ENCODE peak calls at places on chromosomes 16 and 17, in seven cellular contexts. One of them, this sample, is unnamed.

GRCh38 chr16:86120201-86120981 is 221.4 kb downstream of the IRF8 start:
- DNase-seq in cardiac fibroblast: no peak
- DNase-seq in GM10248: no peak
- DNase-seq in HFFc6: no peak
- DNase-seq in spleen: no peak
- DNase-seq in GM12865: no peak
- DNase-seq in CD8-positive, alpha-beta T cell: no peak
- DNase-seq in this sample: no peak

GRCh38 chr16:5328546-5328945 is 231.0 kb upstream of the EEF2KMT start:
- DNase-seq in spleen: no peak
- DNase-seq in cardiac fibroblast: no peak
- DNase-seq in GM10248: no peak
- DNase-seq in CD8-positive, alpha-beta T cell: no peak
- DNase-seq in GM12865: peak; percentile 3
- DNase-seq in HFFc6: no peak
- DNase-seq in this sample: no peak

GRCh38 chr16:64184156-64184555 is 937.7 kb downstream of the CDH11 start:
- DNase-seq in CD8-positive, alpha-beta T cell: no peak
- DNase-seq in GM10248: no peak
- DNase-seq in spleen: no peak
- DNase-seq in HFFc6: peak; percentile 16
- DNase-seq in cardiac fibroblast: no peak
- DNase-seq in GM12865: no peak
- DNase-seq in this sample: no peak

GRCh38 chr17:57956311-57957119 is 1.3 kb upstream of the CUEDC1 start:
- DNase-seq in CD8-positive, alpha-beta T cell: peak; percentile 43
- DNase-seq in GM10248: peak; percentile 67
- DNase-seq in GM12865: peak; percentile 86
- DNase-seq in cardiac fibroblast: no peak
- DNase-seq in HFFc6: no peak
- DNase-seq in spleen: peak; percentile 71
- DNase-seq in this sample: peak; percentile 77

GRCh38 chr16:83835972-83836566 is 28.3 kb downstream of the HSBP1 start:
- DNase-seq in GM12865: peak; percentile 9
- DNase-seq in spleen: no peak
- DNase-seq in GM10248: no peak
- DNase-seq in CD8-positive, alpha-beta T cell: no peak
- DNase-seq in HFFc6: peak; percentile 49
- DNase-seq in cardiac fibroblast: peak; percentile 81
- DNase-seq in this sample: no peak

GRCh38 chr16:28180660-28181556 is 30.9 kb downstream of the XPO6 start:
- DNase-seq in cardiac fibroblast: peak; percentile 60
- DNase-seq in GM10248: no peak
- DNase-seq in GM12865: peak; percentile 60
- DNase-seq in HFFc6: no peak
- DNase-seq in spleen: no peak
- DNase-seq in CD8-positive, alpha-beta T cell: no peak
- DNase-seq in this sample: no peak

GRCh38 chr17:6639651-6640535 is 618 bp downstream of the KIAA0753 start:
- DNase-seq in GM12865: peak; percentile 46
- DNase-seq in HFFc6: peak; percentile 41
- DNase-seq in GM10248: peak; percentile 48
- DNase-seq in CD8-positive, alpha-beta T cell: peak; percentile 27
- DNase-seq in cardiac fibroblast: peak; percentile 51
- DNase-seq in spleen: peak; percentile 89
- DNase-seq in this sample: peak; percentile 57

GRCh38 chr17:56867948-56868376 is 34.0 kb downstream of the DGKE start:
- DNase-seq in GM10248: no peak
- DNase-seq in HFFc6: peak; percentile 79
- DNase-seq in CD8-positive, alpha-beta T cell: no peak
- DNase-seq in GM12865: no peak
- DNase-seq in cardiac fibroblast: peak; percentile 42
- DNase-seq in spleen: no peak
- DNase-seq in this sample: no peak

GRCh38 chr16:48903054-48903453 is 293.1 kb upstream of the N4BP1 start:
- DNase-seq in GM12865: no peak
- DNase-seq in spleen: no peak
- DNase-seq in CD8-positive, alpha-beta T cell: no peak
- DNase-seq in HFFc6: no peak
- DNase-seq in GM10248: no peak
- DNase-seq in cardiac fibroblast: no peak
- DNase-seq in this sample: no peak

GRCh38 chr16:19118938-19119431 is 5.2 kb downstream of the ITPRIPL2 start:
- DNase-seq in GM10248: no peak
- DNase-seq in spleen: no peak
- DNase-seq in GM12865: peak; percentile 52
- DNase-seq in cardiac fibroblast: peak; percentile 96
- DNase-seq in HFFc6: peak; percentile 87
- DNase-seq in CD8-positive, alpha-beta T cell: no peak
- DNase-seq in this sample: no peak

GRCh38 chr16:21081329-21081728 is 69.3 kb downstream of the DNAH3 start:
- DNase-seq in HFFc6: no peak
- DNase-seq in spleen: no peak
- DNase-seq in cardiac fibroblast: no peak
- DNase-seq in CD8-positive, alpha-beta T cell: no peak
- DNase-seq in GM10248: no peak
- DNase-seq in GM12865: no peak
- DNase-seq in this sample: no peak

GRCh38 chr16:873889-874288 is 73.4 kb upstream of the GNG13 start:
- DNase-seq in cardiac fibroblast: no peak
- DNase-seq in GM10248: no peak
- DNase-seq in CD8-positive, alpha-beta T cell: no peak
- DNase-seq in spleen: peak; percentile 66
- DNase-seq in HFFc6: no peak
- DNase-seq in GM12865: no peak
- DNase-seq in this sample: no peak

GRCh38 chr16:83031524-83031923 is 404.8 kb downstream of the CDH13 start:
- DNase-seq in cardiac fibroblast: no peak
- DNase-seq in spleen: no peak
- DNase-seq in HFFc6: no peak
- DNase-seq in CD8-positive, alpha-beta T cell: no peak
- DNase-seq in GM10248: no peak
- DNase-seq in GM12865: no peak
- DNase-seq in this sample: no peak

GRCh38 chr16:56400458-56400857 is 24.9 kb downstream of the AMFR start:
- DNase-seq in CD8-positive, alpha-beta T cell: no peak
- DNase-seq in GM12865: no peak
- DNase-seq in spleen: no peak
- DNase-seq in cardiac fibroblast: no peak
- DNase-seq in HFFc6: no peak
- DNase-seq in GM10248: no peak
- DNase-seq in this sample: no peak

GRCh38 chr17:43823350-43824084 is 9.4 kb downstream of the MPP3 start:
- DNase-seq in CD8-positive, alpha-beta T cell: no peak
- DNase-seq in cardiac fibroblast: no peak
- DNase-seq in HFFc6: no peak
- DNase-seq in spleen: peak; percentile 39
- DNase-seq in GM10248: no peak
- DNase-seq in GM12865: no peak
- DNase-seq in this sample: no peak

GRCh38 chr17:78953356-78954350 is 26.1 kb downstream of the LGALS3BP start:
- DNase-seq in CD8-positive, alpha-beta T cell: no peak
- DNase-seq in HFFc6: no peak
- DNase-seq in spleen: no peak
- DNase-seq in cardiac fibroblast: no peak
- DNase-seq in GM10248: no peak
- DNase-seq in GM12865: no peak
- DNase-seq in this sample: no peak

GRCh38 chr17:30376621-30377452 is 1.9 kb upstream of the CPD start:
- DNase-seq in CD8-positive, alpha-beta T cell: no peak
- DNase-seq in spleen: no peak
- DNase-seq in cardiac fibroblast: peak; percentile 89
- DNase-seq in GM10248: peak; percentile 35
- DNase-seq in GM12865: peak; percentile 84
- DNase-seq in HFFc6: peak; percentile 20
- DNase-seq in this sample: peak; percentile 54

GRCh38 chr17:30368896-30369720 is 9.6 kb upstream of the CPD start:
- DNase-seq in CD8-positive, alpha-beta T cell: no peak
- DNase-seq in spleen: no peak
- DNase-seq in cardiac fibroblast: no peak
- DNase-seq in GM12865: no peak
- DNase-seq in HFFc6: no peak
- DNase-seq in GM10248: no peak
- DNase-seq in this sample: no peak

GRCh38 chr17:30375661-30376060 is 3.1 kb upstream of the CPD start:
- DNase-seq in GM10248: no peak
- DNase-seq in HFFc6: no peak
- DNase-seq in GM12865: no peak
- DNase-seq in cardiac fibroblast: peak; percentile 33
- DNase-seq in spleen: no peak
- DNase-seq in CD8-positive, alpha-beta T cell: no peak
- DNase-seq in this sample: no peak

GRCh38 chr17:30369995-30370394 is 8.7 kb upstream of the CPD start:
- DNase-seq in GM12865: no peak
- DNase-seq in HFFc6: no peak
- DNase-seq in spleen: no peak
- DNase-seq in GM10248: no peak
- DNase-seq in CD8-positive, alpha-beta T cell: no peak
- DNase-seq in cardiac fibroblast: peak; percentile 33
- DNase-seq in this sample: no peak

GRCh38 chr17:30372755-30373154 is 6.0 kb upstream of the CPD start:
- DNase-seq in CD8-positive, alpha-beta T cell: no peak
- DNase-seq in HFFc6: peak; percentile 51
- DNase-seq in cardiac fibroblast: peak; percentile 55
- DNase-seq in GM12865: no peak
- DNase-seq in spleen: no peak
- DNase-seq in GM10248: no peak
- DNase-seq in this sample: no peak
- TF ChIP-seq CTCF in CD8-positive, alpha-beta T cell: no peak
- TF ChIP-seq CTCF in HFFc6: peak; percentile 43
- TF ChIP-seq CTCF in cardiac fibroblast: no peak
- TF ChIP-seq CTCF in GM12865: no peak
- TF ChIP-seq CTCF in spleen: no peak
- TF ChIP-seq CTCF in GM10248: peak; percentile 10
- TF ChIP-seq CTCF in this sample: no peak

DNA sequence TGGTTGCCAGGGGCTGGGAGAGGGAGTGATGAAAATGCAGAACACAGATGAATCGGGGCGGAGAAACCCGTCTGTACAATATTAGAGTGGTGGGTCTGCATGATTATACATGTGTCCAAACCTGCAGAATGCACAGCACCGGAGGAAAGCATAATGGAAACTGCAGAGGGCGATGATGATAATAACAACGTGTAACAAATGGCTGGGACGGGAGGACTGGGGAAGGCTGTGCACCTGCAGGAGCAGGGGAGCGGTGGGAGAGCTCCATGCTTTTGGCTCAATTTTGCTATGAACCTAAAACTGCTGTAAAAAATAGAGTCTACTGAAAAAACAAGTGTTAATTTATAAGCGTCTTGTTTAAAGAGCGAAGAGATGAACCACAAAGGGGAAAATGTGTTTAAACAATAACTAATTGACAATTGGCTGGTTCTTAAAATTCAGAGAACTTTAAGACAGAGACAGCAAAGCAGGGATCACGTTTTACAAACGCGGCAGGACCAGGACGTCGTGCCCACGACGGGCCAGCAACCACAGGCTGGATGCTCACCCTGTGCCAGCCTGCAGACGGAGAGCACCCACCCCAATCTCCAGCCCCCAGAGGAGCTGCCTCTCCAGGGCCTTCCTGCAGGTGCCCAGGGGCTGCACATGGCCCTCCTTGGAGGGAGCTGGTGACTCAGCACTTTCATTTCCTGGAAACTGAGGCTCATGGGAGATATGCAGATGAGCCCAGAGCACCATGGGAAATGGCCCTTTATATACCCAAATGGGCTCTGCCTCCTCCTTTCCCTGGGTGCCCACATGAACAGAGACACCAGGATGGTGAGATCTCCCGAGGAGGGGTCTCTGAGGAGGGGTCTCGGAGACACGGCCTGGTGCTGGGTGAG is at the start of gene TEX19:
- DNase-seq in HFFc6: no peak
- DNase-seq in spleen: no peak
- DNase-seq in cardiac fibroblast: no peak
- DNase-seq in GM12865: peak; percentile 55
- DNase-seq in GM10248: no peak
- DNase-seq in CD8-positive, alpha-beta T cell: no peak
- DNase-seq in this sample: no peak
- TF ChIP-seq CTCF in HFFc6: no peak
- TF ChIP-seq CTCF in spleen: no peak
- TF ChIP-seq CTCF in cardiac fibroblast: no peak
- TF ChIP-seq CTCF in GM12865: no peak
- TF ChIP-seq CTCF in GM10248: no peak
- TF ChIP-seq CTCF in CD8-positive, alpha-beta T cell: no peak
- TF ChIP-seq CTCF in this sample: no peak

GRCh38 chr16:7016986-7017385 is 315.7 kb upstream of the RBFOX1 start:
- DNase-seq in GM12865: no peak
- DNase-seq in spleen: no peak
- DNase-seq in HFFc6: no peak
- DNase-seq in cardiac fibroblast: no peak
- DNase-seq in CD8-positive, alpha-beta T cell: no peak
- DNase-seq in GM10248: no peak
- DNase-seq in this sample: no peak
- TF ChIP-seq CTCF in GM12865: no peak
- TF ChIP-seq CTCF in spleen: no peak
- TF ChIP-seq CTCF in HFFc6: no peak
- TF ChIP-seq CTCF in cardiac fibroblast: no peak
- TF ChIP-seq CTCF in CD8-positive, alpha-beta T cell: no peak
- TF ChIP-seq CTCF in GM10248: no peak
- TF ChIP-seq CTCF in this sample: no peak

DNA sequence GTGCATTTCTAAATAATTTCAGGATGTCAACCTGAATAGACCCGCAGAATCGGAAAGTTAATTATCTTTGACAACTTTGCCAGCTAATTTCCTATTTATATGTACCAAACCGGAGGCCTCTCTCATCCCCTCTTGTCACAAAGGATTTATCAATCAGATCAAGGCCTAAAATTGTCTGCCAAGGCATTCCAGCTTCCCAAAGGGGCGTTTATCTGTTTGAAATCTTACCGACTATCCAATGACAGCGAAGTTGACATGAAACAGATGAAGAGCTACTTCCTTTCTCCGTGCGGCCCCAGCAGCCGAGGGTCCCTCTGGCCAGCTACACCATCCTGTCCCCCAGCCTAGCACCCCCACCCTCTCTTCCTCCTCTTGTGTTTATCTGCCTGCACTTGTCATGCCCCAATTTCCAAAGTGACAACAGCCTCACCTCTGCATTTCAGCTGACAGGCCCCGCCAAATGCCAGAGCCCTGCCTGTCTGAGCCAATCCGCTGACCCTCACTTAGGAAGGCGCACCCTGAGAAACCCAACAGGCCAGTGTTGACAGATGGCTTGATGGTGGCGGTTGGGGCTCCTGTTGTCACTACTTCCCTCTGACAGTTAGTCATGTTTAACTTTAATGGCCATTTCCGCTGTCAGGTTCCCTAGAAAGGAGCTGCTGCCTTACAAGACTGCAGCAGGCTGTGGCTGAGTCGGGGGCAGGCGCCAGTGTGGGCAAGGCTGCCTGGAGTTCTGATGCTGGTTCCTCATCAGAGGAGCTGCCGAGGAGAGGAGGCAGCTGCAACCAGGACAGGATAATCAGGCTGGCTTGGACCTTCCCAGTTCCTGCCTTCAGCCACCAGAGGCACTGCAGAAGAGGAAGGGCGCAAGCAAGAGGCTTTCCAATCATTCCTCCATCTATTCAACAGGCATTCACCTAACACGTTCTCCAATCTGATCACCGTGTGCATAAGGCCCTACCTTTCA is 223.4 kb upstream of the DYNLRB2 start:
- DNase-seq in CD8-positive, alpha-beta T cell: no peak
- DNase-seq in spleen: no peak
- DNase-seq in HFFc6: no peak
- DNase-seq in GM12865: peak; percentile 10
- DNase-seq in GM10248: no peak
- DNase-seq in cardiac fibroblast: no peak
- DNase-seq in this sample: no peak
- TF ChIP-seq CTCF in CD8-positive, alpha-beta T cell: no peak
- TF ChIP-seq CTCF in spleen: no peak
- TF ChIP-seq CTCF in HFFc6: peak; percentile 65
- TF ChIP-seq CTCF in GM12865: peak; percentile 34
- TF ChIP-seq CTCF in GM10248: no peak
- TF ChIP-seq CTCF in cardiac fibroblast: peak; percentile 46
- TF ChIP-seq CTCF in this sample: no peak

GRCh38 chr17:73304971-73305786 is 6.6 kb downstream of the CDC42EP4 start:
- DNase-seq in cardiac fibroblast: peak; percentile 91
- DNase-seq in GM10248: no peak
- DNase-seq in CD8-positive, alpha-beta T cell: no peak
- DNase-seq in HFFc6: peak; percentile 89
- DNase-seq in GM12865: no peak
- DNase-seq in spleen: peak; percentile 84
- DNase-seq in this sample: no peak
- TF ChIP-seq CTCF in cardiac fibroblast: peak; percentile 39
- TF ChIP-seq CTCF in GM10248: no peak
- TF ChIP-seq CTCF in CD8-positive, alpha-beta T cell: no peak
- TF ChIP-seq CTCF in HFFc6: peak; percentile 74
- TF ChIP-seq CTCF in GM12865: no peak
- TF ChIP-seq CTCF in spleen: peak; percentile 50
- TF ChIP-seq CTCF in this sample: no peak